ENCODE peak calls at places on chromosomes 12 and 14, in nine cellular contexts. A is cardiac muscle cell; U is aorta; D is fibroblast of pulmonary artery; Q is epithelial cell of esophagus; L is HepG2; F is CD8-positive, alpha-beta memory T cell; O is hepatocyte; G is neuronal stem cell. Z is an unnamed sample.

GRCh38 chr12:116691636-116692035 is 46.2 kb downstream of the SPRING1 start:
- DNase-seq in G (no peak), F (no peak), U (no peak), O (no peak), L (no peak), D (no peak), A (no peak), Q (no peak), Z (no peak)

GRCh38 chr12:104288635-104289258 is 14.8 kb upstream of the EID3 start:
- DNase-seq in F (peak; percentile 86), U (peak; percentile 87), A (peak; percentile 91), O (peak; percentile 89), G (peak; percentile 86), L (peak; percentile 93), Q (peak; percentile 88), D (peak; percentile 85), Z (peak; percentile 80)

GRCh38 chr12:59087077-59087673 is 166.9 kb upstream of the LRIG3 start:
- DNase-seq in F (no peak), G (no peak), U (no peak), L (no peak), O (peak; percentile 17), Q (no peak), A (no peak), D (peak; percentile 54), Z (no peak)

GRCh38 chr12:75606146-75606545 is 94.7 kb upstream of the KRR1 start:
- DNase-seq in L (no peak), U (no peak), G (no peak), O (no peak), D (peak; percentile 13), Q (no peak), F (no peak), A (no peak), Z (no peak)

GRCh38 chr12:18224745-18225144 is 36.6 kb upstream of the PIK3C2G start:
- DNase-seq in A (peak; percentile 46), Q (peak; percentile 60), L (peak; percentile 21), D (peak; percentile 71), F (no peak), G (peak; percentile 33), O (peak; percentile 48), U (no peak), Z (no peak)

GRCh38 chr14:90839024-90839888 is 23.0 kb upstream of the TTC7B start:
- DNase-seq in U (peak; percentile 82), O (peak; percentile 3), F (no peak), G (no peak), D (peak; percentile 67), A (no peak), Q (no peak), L (no peak), Z (peak; percentile 37)

GRCh38 chr12:32483499-32483898 is 84.1 kb downstream of the FGD4 start:
- DNase-seq in G (no peak), F (no peak), Q (no peak), D (no peak), A (no peak), O (no peak), L (no peak), U (no peak), Z (no peak)

GRCh38 chr14:60722836-60723217 is 1.3 kb downstream of the SIX4 start:
- DNase-seq in D (no peak), A (peak; percentile 65), F (no peak), G (peak; percentile 50), O (peak; percentile 56), Q (no peak), U (peak; percentile 53), L (no peak), Z (peak; percentile 61)

GRCh38 chr12:116066381-116067230 is 210.9 kb downstream of the MED13L start:
- DNase-seq in G (peak; percentile 23), O (peak; percentile 61), Q (peak; percentile 65), L (peak; percentile 34), D (peak; percentile 61), U (peak; percentile 64), A (peak; percentile 67), F (peak; percentile 38), Z (no peak)

GRCh38 chr12:58420496-58420895 is 479.1 kb downstream of the ATP23 start:
- DNase-seq in F (no peak), G (no peak), Q (peak; percentile 65), D (no peak), O (no peak), L (no peak), A (no peak), U (no peak), Z (no peak)

GRCh38 chr12:1212529-1212928 is 221.5 kb downstream of the ERC1 start:
- DNase-seq in Q (no peak), D (no peak), F (no peak), U (no peak), G (no peak), O (no peak), A (peak; percentile 48), L (no peak), Z (no peak)

GRCh38 chr12:128531153-128531552 is 264.2 kb downstream of the TMEM132C start:
- DNase-seq in O (peak; percentile 36), A (no peak), Q (no peak), F (no peak), D (no peak), L (no peak), G (peak; percentile 52), U (no peak), Z (no peak)

GRCh38 chr12:91529829-91530228 is 347.2 kb upstream of the DCN start:
- DNase-seq in L (no peak), Q (peak; percentile 70), O (no peak), G (no peak), F (no peak), A (no peak), D (peak; percentile 11), U (no peak), Z (no peak)

GRCh38 chr12:50050410-50051280 is 6.8 kb upstream of the ASIC1 start:
- DNase-seq in F (no peak), D (peak; percentile 90), U (peak; percentile 83), O (peak; percentile 76), A (peak; percentile 49), Q (peak; percentile 48), L (peak; percentile 46), G (no peak), Z (peak; percentile 36)
- H3K4me3 ChIP-seq in F (no peak overlapping the region), D (peak overlapping the region; percentile 19), U (no peak overlapping the region), O (no peak overlapping the region), A (no peak overlapping the region), Q (peak overlapping the region; percentile 11), L (peak overlapping the region; percentile 66), G (peak overlapping the region; percentile 17), Z (no peak overlapping the region)

DNA sequence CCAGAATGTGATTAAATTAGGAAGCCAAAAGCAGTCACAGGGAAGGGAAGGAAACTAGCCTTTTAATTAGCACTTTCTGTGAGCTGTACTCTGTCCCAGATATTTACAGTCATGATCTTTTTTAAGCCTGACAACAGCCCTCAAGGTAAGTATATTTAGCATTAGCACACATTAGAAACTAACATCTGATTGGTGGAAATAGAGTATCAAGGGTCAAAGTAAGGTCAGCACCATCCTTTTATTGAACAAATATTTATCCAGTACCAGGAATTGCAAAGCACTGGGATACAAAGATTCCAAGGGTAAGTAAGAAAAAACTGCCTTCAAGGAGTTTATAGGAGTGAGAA is 28.2 kb downstream of the RPGRIP1 start:
- DNase-seq in O (peak; percentile 20), U (no peak), Q (no peak), D (no peak), L (peak; percentile 89), G (no peak), F (no peak), A (peak; percentile 12), Z (no peak)
- H3K4me3 ChIP-seq in O (peak overlapping the region; percentile 2), U (no peak overlapping the region), Q (peak overlapping the region; percentile 52), D (no peak overlapping the region), L (peak overlapping the region; percentile 70), G (no peak overlapping the region), F (peak overlapping the region; percentile 61), A (peak overlapping the region; percentile 27), Z (no peak overlapping the region)

DNA sequence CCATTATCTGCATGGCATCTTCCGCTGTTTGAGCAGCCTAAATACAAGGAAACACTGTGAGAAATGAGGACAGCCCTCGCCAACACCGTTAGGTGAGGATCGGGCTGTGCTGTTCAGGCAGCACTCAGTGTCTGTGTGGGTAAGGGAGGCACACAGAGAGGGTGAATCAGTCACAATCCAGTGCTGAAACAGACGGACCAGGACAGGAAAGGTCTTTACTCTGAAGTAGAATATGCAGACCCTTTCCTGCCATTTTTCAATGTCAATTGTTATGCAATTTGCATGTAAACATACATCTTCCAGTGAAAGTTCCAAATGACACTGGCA is 53.0 kb upstream of the VPS33A start:
- DNase-seq in O (no peak), U (no peak), A (no peak), Q (no peak), F (no peak), D (no peak), L (no peak), G (no peak), Z (no peak)
- H3K4me3 ChIP-seq in O (no peak overlapping the region), U (no peak overlapping the region), A (no peak overlapping the region), Q (no peak overlapping the region), F (no peak overlapping the region), D (no peak overlapping the region), L (no peak overlapping the region), G (no peak overlapping the region), Z (no peak overlapping the region)

GRCh38 chr12:8577879-8578278 is 34.8 kb downstream of the AICDA start:
- DNase-seq in D (no peak), U (no peak), F (no peak), O (no peak), L (no peak), G (no peak), Q (no peak), A (no peak), Z (no peak)
- H3K4me3 ChIP-seq in D (no peak overlapping the region), U (no peak overlapping the region), F (no peak overlapping the region), O (no peak overlapping the region), L (no peak overlapping the region), G (no peak overlapping the region), Q (no peak overlapping the region), A (no peak overlapping the region), Z (no peak overlapping the region)

GRCh38 chr12:7206691-7207090 is 17.2 kb downstream of the PEX5 start:
- DNase-seq in O (no peak), D (no peak), G (no peak), U (no peak), Q (no peak), A (no peak), L (no peak), F (no peak), Z (no peak)
- H3K4me3 ChIP-seq in O (no peak overlapping the region), D (no peak overlapping the region), G (no peak overlapping the region), U (no peak overlapping the region), Q (no peak overlapping the region), A (no peak overlapping the region), L (no peak overlapping the region), F (no peak overlapping the region), Z (no peak overlapping the region)

DNA sequence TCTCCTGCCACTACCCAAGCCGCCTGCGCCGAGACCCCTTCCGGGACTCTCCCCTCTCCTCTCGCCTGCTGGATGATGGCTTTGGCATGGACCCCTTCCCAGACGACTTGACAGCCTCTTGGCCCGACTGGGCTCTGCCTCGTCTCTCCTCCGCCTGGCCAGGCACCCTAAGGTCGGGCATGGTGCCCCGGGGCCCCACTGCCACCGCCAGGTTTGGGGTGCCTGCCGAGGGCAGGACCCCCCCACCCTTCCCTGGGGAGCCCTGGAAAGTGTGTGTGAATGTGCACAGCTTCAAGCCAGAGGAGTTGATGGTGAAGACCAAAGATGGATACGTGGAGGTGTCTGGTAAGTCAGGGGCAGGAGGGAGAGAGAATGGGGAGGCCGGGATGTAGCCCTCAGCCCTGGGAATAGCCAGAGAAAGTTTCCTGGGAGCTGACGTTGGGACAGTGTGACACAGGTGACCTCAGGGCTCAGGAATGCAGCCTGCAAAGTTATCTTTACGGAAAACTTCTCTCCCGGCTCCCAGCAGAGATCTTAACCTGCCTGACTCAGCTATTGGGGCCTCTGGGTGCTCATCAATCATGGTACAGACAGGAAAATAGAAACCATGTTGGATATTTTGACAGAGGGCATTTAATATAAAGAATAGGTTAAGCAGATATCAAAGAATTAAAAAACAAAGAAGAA is 747 bp downstream of the HSPB8 start:
- DNase-seq in A (peak; percentile 89), L (peak; percentile 67), U (peak; percentile 59), D (peak; percentile 68), O (peak; percentile 83), F (no peak), G (no peak), Q (peak; percentile 40), Z (no peak)
- H3K4me3 ChIP-seq in A (peak overlapping the region; percentile 40), L (no peak overlapping the region), U (peak overlapping the region; percentile 95), D (peak overlapping the region; percentile 67), O (peak overlapping the region; percentile 12), F (no peak overlapping the region), G (no peak overlapping the region), Q (peak overlapping the region; percentile 42), Z (no peak overlapping the region)

Z was measured in RWPE2.